ENCODE peak calls at places on chromosomes 13 and 19, in six cellular contexts. S, P, B, G, E and M are unnamed samples.

GRCh38 chr13:22499919-22500318 is 680.9 kb upstream of the SGCG start:
- DNase-seq in P (no peak), B (no peak), E (no peak), G (no peak), S (no peak), M (no peak)

GRCh38 chr19:19321143-19321577 is 531 bp downstream of the MAU2 start:
- DNase-seq in E (peak; percentile 23), G (no peak), B (no peak), S (no peak), P (peak; percentile 58), M (no peak)

GRCh38 chr13:34035676-34036325 is 217.9 kb downstream of the RFC3 start:
- DNase-seq in P (peak; percentile 63), S (no peak), B (no peak), E (no peak), G (no peak), M (no peak)

GRCh38 chr19:17778621-17779280 is 16.2 kb upstream of the B3GNT3 start:
- DNase-seq in G (no peak), P (no peak), S (no peak), E (peak; percentile 50), B (no peak), M (no peak)

GRCh38 chr19:51094696-51095279 is 12.1 kb upstream of the KLK14 start:
- DNase-seq in E (peak; percentile 72), S (no peak), G (no peak), B (no peak), P (peak; percentile 25), M (no peak)

GRCh38 chr13:41018583-41018909 is 570 bp downstream of the ELF1 start:
- DNase-seq in G (no peak), E (no peak), B (no peak), S (no peak), P (no peak), M (no peak)

GRCh38 chr13:94120878-94121277 is 358.6 kb downstream of the DCT start:
- DNase-seq in B (no peak), S (no peak), P (no peak), G (no peak), E (no peak), M (no peak)

GRCh38 chr13:44013666-44014291 is 134.1 kb downstream of the LACC1 start:
- DNase-seq in S (no peak), G (no peak), E (no peak), B (no peak), P (peak; percentile 61), M (no peak)

GRCh38 chr13:43232866-43233265 is 209.5 kb downstream of the DNAJC15 start:
- DNase-seq in G (no peak), S (no peak), P (peak; percentile 62), E (no peak), B (no peak), M (no peak)

GRCh38 chr19:1291761-1292418 is 6.2 kb downstream of the EFNA2 start:
- DNase-seq in G (no peak), S (no peak), P (peak; percentile 37), B (no peak), E (no peak), M (no peak)

DNA sequence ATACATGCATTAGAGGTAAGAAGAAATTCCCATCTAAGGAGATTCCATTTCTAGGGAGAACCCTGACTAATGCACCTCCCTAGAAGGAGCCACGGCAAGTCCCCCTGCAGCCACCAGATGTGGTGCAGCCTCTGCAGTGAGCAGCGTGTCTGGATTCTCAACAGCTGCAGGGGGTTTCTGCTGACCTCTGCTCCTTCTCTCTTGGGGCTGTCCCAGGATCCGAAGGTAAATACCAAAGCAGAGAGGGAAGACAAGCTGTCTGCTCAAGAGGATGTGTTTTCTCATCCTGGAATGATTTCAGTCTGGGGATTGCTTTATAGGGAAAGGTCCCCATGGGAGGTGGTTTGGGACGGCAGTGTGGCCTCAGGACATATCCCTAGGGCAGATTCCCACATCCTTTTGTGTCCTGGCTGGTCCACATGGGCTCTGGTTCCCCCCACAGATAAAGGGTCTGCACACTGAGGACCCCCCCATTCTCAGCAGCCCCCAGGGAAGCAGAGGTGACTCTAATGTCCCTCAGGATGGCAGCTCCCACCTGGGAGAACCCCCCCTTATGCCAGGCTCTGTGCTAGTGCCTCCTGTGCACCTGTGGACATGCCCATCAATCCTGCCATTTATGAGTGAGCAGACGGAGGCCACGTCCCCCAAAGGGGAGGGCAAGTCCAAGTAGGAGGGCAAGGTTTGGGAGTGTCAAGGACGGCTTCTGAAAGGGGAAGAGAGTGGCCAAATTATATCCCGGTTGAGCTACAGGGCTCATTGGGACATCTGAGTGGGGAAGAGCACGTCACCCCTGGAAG is 10.3 kb upstream of the OR10H5 start:
- DNase-seq in P (no peak), G (no peak), E (no peak), S (no peak), B (no peak), M (no peak)
- H3K9me3 ChIP-seq in P (no peaks in the 10 kb centered on the region), G (no peaks in the 10 kb centered on the region), E (no peaks in the 10 kb centered on the region), S (no peaks in the 10 kb centered on the region), B (no peaks in the 10 kb centered on the region), M (no peaks in the 10 kb centered on the region)

GRCh38 chr19:21559444-21559843 is 54.0 kb downstream of the ZNF429 start:
- DNase-seq in G (no peak), P (no peak), B (no peak), S (no peak), E (no peak), M (no peak)
- H3K9me3 ChIP-seq in G (peaks cover 39% of the 10 kb centered on the region), P (no peaks in the 10 kb centered on the region), B (no peaks in the 10 kb centered on the region), S (no peaks in the 10 kb centered on the region), E (no peaks in the 10 kb centered on the region), M (peaks cover 10% of the 10 kb centered on the region)

DNA sequence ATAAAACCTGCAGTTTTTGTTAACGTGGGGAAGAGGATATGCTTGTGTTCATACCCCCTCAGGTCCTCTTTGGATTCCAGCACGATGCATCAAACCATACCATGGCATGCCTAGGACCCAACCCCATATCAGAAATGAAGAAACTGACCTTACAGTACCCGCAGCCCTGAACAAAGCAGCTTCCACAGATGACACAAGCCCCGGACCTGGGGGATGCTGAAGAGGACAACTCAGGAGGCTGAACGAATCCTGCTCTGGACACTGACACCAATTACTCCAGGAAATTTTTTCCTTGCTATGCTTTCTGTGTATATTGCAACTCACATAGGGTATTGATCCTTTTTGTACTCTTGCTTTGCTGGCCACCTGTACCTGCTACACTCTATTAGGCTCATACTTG is 129.6 kb downstream of the ZNF675 start:
- DNase-seq in B (no peak), E (no peak), P (no peak), G (no peak), S (no peak), M (no peak)
- H3K9me3 ChIP-seq in B (no peaks in the 10 kb centered on the region), E (no peaks in the 10 kb centered on the region), P (no peaks in the 10 kb centered on the region), G (peaks cover 16% of the 10 kb centered on the region), S (peaks cover 24% of the 10 kb centered on the region), M (no peaks in the 10 kb centered on the region)

GRCh38 chr13:19020988-19021387 is 160.6 kb downstream of the TUBA3C start:
- DNase-seq in G (no peak), S (no peak), B (no peak), P (no peak), E (no peak), M (no peak)

DNA sequence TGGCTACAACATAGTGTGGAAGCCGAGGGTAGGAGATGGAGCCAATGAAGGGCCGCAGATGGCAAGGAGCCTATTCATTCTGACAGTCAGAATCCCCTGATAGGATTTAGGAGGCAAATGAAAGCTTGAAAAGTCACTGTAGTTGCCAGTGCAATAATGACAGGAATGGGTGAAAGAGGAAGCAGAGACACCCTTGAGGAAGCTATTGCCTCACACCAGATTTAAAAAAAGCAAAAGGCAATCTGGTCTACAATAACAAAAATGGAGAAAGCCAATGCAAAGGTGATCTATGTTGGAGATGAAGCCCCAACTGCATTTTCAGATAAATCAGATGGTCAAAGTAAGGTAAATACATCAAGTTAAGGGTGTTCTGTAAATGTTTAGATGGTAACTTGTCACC is 158.5 kb downstream of the TUBA3C start:
- DNase-seq in G (no peak), S (no peak), E (no peak), B (no peak), P (no peak), M (no peak)
- H3K9me3 ChIP-seq in G (no peaks in the 10 kb centered on the region), S (peaks cover 22% of the 10 kb centered on the region), E (no peaks in the 10 kb centered on the region), B (no peaks in the 10 kb centered on the region), P (no peaks in the 10 kb centered on the region), M (no peaks in the 10 kb centered on the region)

GRCh38 chr19:58055483-58055874 is 3.6 kb upstream of the ZNF135 start:
- DNase-seq in E (no peak), S (no peak), B (no peak), G (no peak), P (peak; percentile 22), M (no peak)
- H3K9me3 ChIP-seq in E (peaks cover 69% of the 10 kb centered on the region), S (peaks cover 17% of the 10 kb centered on the region), B (no peaks in the 10 kb centered on the region), G (peaks cover 66% of the 10 kb centered on the region), P (no peaks in the 10 kb centered on the region), M (no peaks in the 10 kb centered on the region)

GRCh38 chr19:27896091-27896490 is 1316.9 kb downstream of the UQCRFS1 start:
- DNase-seq in S (no peak), G (no peak), B (no peak), P (no peak), E (no peak), M (no peak)
- H3K9me3 ChIP-seq in S (peaks cover 17% of the 10 kb centered on the region), G (no peaks in the 10 kb centered on the region), B (no peaks in the 10 kb centered on the region), P (no peaks in the 10 kb centered on the region), E (no peaks in the 10 kb centered on the region), M (no peaks in the 10 kb centered on the region)